ENCODE peak calls at places on chromosomes 5 and 9, in five cellular contexts. D is esophagus squamous epithelium, Q is neural crest cell, S is Peyer's patch, Y is NCI-H510A treated with DMSO at 0.1 percent for 48 hours. T is an unnamed sample.

GRCh38 chr9:34562136-34562745 is 27.3 kb downstream of the CNTFR start:
- DNase-seq in Q (no peak), Y (no peak), D (no peak), S (peak; percentile 65), T (no peak)

GRCh38 chr5:159456722-159457462 is 126.6 kb upstream of the IL12B start:
- DNase-seq in S (no peak), Y (no peak), D (no peak), Q (no peak), T (no peak)

GRCh38 chr9:78196258-78196657 is 39.6 kb upstream of the CEP78 start:
- DNase-seq in Y (no peak), Q (no peak), S (no peak), D (no peak), T (no peak)

GRCh38 chr9:401223-401622 is 186.6 kb downstream of the DOCK8 start:
- DNase-seq in Y (no peak), Q (no peak), S (no peak), D (no peak), T (no peak)

GRCh38 chr5:27011274-27011673 is 27.1 kb downstream of the CDH9 start:
- DNase-seq in Y (no peak), D (no peak), S (no peak), Q (no peak), T (no peak)

GRCh38 chr9:125393426-125393825 is 131.8 kb downstream of the GAPVD1 start:
- DNase-seq in D (no peak), Y (no peak), Q (no peak), S (no peak), T (no peak)

GRCh38 chr9:127139071-127139731 is 16.8 kb upstream of the ANGPTL2 start:
- DNase-seq in Y (no peak), Q (no peak), D (no peak), S (no peak), T (no peak)

GRCh38 chr9:124652203-124652992 is 118.7 kb downstream of the NR6A1 start:
- DNase-seq in Q (no peak), S (no peak), D (no peak), Y (no peak), T (no peak)

GRCh38 chr9:91992636-91993035 is 42.6 kb upstream of the ROR2 start:
- DNase-seq in D (no peak), Q (no peak), S (no peak), Y (no peak), T (no peak)

GRCh38 chr9:130957451-130958203 is 18.6 kb upstream of the FIBCD1 start:
- DNase-seq in Q (no peak), D (no peak), S (no peak), Y (no peak), T (no peak)

GRCh38 chr5:150079655-150080461 is 6.5 kb downstream of the CSF1R start:
- DNase-seq in S (no peak), D (no peak), Q (no peak), Y (no peak), T (no peak)

GRCh38 chr9:90034071-90034470 is 429.3 kb downstream of the GADD45G start:
- DNase-seq in D (no peak), S (no peak), Y (peak; percentile 64), Q (no peak), T (no peak)

GRCh38 chr9:108142142-108142503 is 652.6 kb upstream of the KLF4 start:
- DNase-seq in S (no peak), Y (no peak), D (no peak), Q (no peak), T (no peak)

T was measured in Caco-2.